ENCODE peak calls at places on chromosomes 6 and 20, in four cellular contexts. One of them, this sample, is unnamed. For H3K9me3, the result is how much of the 10 kb centered on the place peaks cover.

GRCh38 chr20:43940518-43941225 is 26.0 kb downstream of the TOX2 start:
- DNase-seq in tibial artery: no peak
- DNase-seq in CD4-positive, alpha-beta T cell: no peak
- DNase-seq in Panc1: no peak
- DNase-seq in this sample: no peak

GRCh38 chr6:37965964-37966676 is 146.6 kb downstream of the ZFAND3 start:
- DNase-seq in tibial artery: no peak
- DNase-seq in CD4-positive, alpha-beta T cell: no peak
- DNase-seq in Panc1: peak
- DNase-seq in this sample: no peak

GRCh38 chr6:146868671-146869209 is 270.0 kb downstream of the ADGB start:
- DNase-seq in tibial artery: no peak
- DNase-seq in CD4-positive, alpha-beta T cell: no peak
- DNase-seq in Panc1: no peak
- DNase-seq in this sample: no peak

GRCh38 chr20:46951840-46952497 is 57.3 kb downstream of the EYA2 start:
- DNase-seq in tibial artery: no peak
- DNase-seq in CD4-positive, alpha-beta T cell: no peak
- DNase-seq in Panc1: no peak
- DNase-seq in this sample: no peak

GRCh38 chr20:57240850-57241429 is 25.5 kb downstream of the BMP7 start:
- DNase-seq in tibial artery: no peak
- DNase-seq in CD4-positive, alpha-beta T cell: no peak
- DNase-seq in Panc1: no peak
- DNase-seq in this sample: no peak

GRCh38 chr6:35552285-35552917 is 39.7 kb upstream of the TULP1 start:
- DNase-seq in tibial artery: no peak
- DNase-seq in CD4-positive, alpha-beta T cell: peak
- DNase-seq in Panc1: peak
- DNase-seq in this sample: no peak

GRCh38 chr20:63942250-63943006 is 13.8 kb downstream of the UCKL1 start:
- DNase-seq in tibial artery: peak
- DNase-seq in CD4-positive, alpha-beta T cell: peak
- DNase-seq in Panc1: no peak
- DNase-seq in this sample: peak

GRCh38 chr6:11632231-11632630 is 94.7 kb downstream of the TMEM170B start:
- DNase-seq in tibial artery: no peak
- DNase-seq in CD4-positive, alpha-beta T cell: no peak
- DNase-seq in Panc1: no peak
- DNase-seq in this sample: no peak

GRCh38 chr6:95867205-95867604 is 148.6 kb upstream of the FUT9 start:
- DNase-seq in tibial artery: no peak
- DNase-seq in CD4-positive, alpha-beta T cell: no peak
- DNase-seq in Panc1: no peak
- DNase-seq in this sample: no peak

GRCh38 chr20:1375515-1375914 is 17.3 kb downstream of the FKBP1A start:
- DNase-seq in tibial artery: no peak
- DNase-seq in CD4-positive, alpha-beta T cell: no peak
- DNase-seq in Panc1: no peak
- DNase-seq in this sample: no peak

GRCh38 chr20:1376007-1376406 is 16.8 kb downstream of the FKBP1A start:
- DNase-seq in tibial artery: no peak
- DNase-seq in CD4-positive, alpha-beta T cell: no peak
- DNase-seq in Panc1: no peak
- DNase-seq in this sample: no peak

GRCh38 chr20:1376453-1377270 is 16.2 kb downstream of the FKBP1A start:
- DNase-seq in tibial artery: no peak
- DNase-seq in CD4-positive, alpha-beta T cell: no peak
- DNase-seq in Panc1: no peak
- DNase-seq in this sample: no peak

GRCh38 chr20:1377341-1377871 is 15.4 kb downstream of the FKBP1A start:
- DNase-seq in tibial artery: no peak
- DNase-seq in CD4-positive, alpha-beta T cell: no peak
- DNase-seq in Panc1: no peak
- DNase-seq in this sample: no peak

GRCh38 chr20:1377984-1378742 is 14.7 kb downstream of the FKBP1A start:
- DNase-seq in tibial artery: no peak
- DNase-seq in CD4-positive, alpha-beta T cell: no peak
- DNase-seq in Panc1: peak
- DNase-seq in this sample: no peak
- H3K27ac ChIP-seq in tibial artery: no peak
- H3K27ac ChIP-seq in CD4-positive, alpha-beta T cell: no peak
- H3K27ac ChIP-seq in Panc1: peak
- H3K27ac ChIP-seq in this sample: peak

DNA sequence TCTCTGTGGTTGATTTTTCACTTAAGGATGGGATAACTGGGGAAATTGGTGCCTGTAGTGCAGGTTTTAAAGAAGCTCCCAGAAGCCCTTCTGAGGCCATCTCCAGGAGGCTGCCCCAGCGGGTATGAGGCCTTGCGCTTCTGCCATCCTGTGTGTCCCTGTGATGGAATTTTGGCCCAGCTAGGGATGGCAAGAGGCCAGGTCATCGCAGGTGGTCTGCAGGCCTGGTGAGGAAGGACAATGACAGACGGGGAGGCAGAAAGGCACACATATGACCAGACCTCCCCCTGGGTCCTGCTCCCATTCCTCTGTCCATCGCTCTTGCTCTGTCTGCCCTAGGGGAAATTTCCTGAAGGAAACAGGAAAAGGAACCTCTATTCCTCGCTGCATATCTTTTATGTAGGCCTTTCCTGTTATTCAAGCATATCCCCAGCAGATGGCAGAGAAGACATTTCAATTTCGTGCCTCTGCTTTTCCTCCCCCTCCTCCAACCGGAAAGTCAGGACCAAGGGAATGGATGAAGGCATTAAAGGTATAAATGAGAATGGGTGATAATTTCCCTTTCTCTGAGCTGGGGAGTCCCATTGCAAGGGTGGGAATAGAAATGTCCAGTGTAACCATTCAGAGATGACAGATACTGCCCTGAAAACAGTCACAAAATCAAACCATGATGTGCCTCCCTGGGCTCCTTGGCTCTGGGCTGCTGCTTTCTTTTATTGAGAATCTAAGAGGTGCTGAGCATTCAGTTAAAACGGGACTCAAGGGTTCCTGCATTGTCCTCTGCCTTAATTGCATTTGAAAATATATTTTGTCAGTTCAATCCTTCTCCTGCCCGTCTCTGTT is 17.6 kb upstream of the HLA-F start:
- DNase-seq in tibial artery: no peak
- DNase-seq in CD4-positive, alpha-beta T cell: no peak
- DNase-seq in Panc1: no peak
- DNase-seq in this sample: no peak
- TF ChIP-seq CTCF in tibial artery: peak
- TF ChIP-seq CTCF in CD4-positive, alpha-beta T cell: peak
- TF ChIP-seq CTCF in Panc1: peak
- TF ChIP-seq CTCF in this sample: no peak

GRCh38 chr6:93713974-93714373 is 294.6 kb upstream of the EPHA7 start:
- DNase-seq in tibial artery: no peak
- DNase-seq in CD4-positive, alpha-beta T cell: no peak
- DNase-seq in Panc1: no peak
- DNase-seq in this sample: no peak
- H3K9me3 ChIP-seq in tibial artery: under half
- H3K9me3 ChIP-seq in CD4-positive, alpha-beta T cell: under half
- H3K9me3 ChIP-seq in Panc1: under half
- H3K9me3 ChIP-seq in this sample: under half

DNA sequence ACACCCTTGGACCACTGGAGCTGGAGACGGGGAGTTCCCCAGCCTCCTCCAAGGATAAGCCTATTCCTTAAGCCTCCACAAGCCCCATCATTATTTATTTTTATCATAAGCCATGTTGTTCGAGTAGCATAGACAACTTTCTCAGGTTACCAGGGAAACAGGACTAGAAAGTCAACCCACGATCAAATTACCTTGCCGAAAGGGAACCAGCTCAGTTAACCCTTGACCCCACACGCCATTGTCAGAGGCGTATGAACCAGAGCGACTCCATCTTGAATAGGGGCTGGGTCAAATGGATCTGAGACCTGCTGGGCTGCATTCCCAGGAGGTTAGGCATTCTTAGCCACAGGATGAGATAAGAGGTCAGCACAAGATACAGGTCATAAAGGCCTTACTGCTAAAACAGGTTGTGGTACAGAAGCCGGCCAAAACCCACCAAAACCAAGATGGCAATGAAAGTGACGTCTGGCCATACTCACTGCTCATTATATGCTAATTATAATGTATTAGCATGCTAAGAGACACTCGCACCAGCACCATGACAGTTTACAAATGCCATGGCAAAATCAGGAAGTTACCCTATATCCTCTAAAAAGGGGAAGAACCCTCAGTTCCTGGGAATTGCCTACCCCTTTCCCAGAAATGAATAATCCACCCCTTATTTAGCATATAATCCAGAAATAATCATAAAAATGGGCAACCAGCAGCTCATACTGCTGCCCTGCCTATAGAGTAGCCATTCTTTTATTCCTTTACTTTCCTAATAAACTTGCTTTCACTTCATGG is 22.4 kb downstream of the SYNJ2 start:
- DNase-seq in tibial artery: peak
- DNase-seq in CD4-positive, alpha-beta T cell: no peak
- DNase-seq in Panc1: no peak
- DNase-seq in this sample: no peak
- H3K27ac ChIP-seq in tibial artery: peak
- H3K27ac ChIP-seq in CD4-positive, alpha-beta T cell: no peak
- H3K27ac ChIP-seq in Panc1: peak
- H3K27ac ChIP-seq in this sample: peak

GRCh38 chr6:160990847-160991410 is 640 bp upstream of the MAP3K4 start:
- DNase-seq in tibial artery: no peak
- DNase-seq in CD4-positive, alpha-beta T cell: no peak
- DNase-seq in Panc1: no peak
- DNase-seq in this sample: no peak

GRCh38 chr6:160991411-160992322 is at the start of gene MAP3K4:
- DNase-seq in tibial artery: peak
- DNase-seq in CD4-positive, alpha-beta T cell: peak
- DNase-seq in Panc1: no peak
- DNase-seq in this sample: peak

GRCh38 chr6:160986831-160987230 is 4.7 kb upstream of the MAP3K4 start:
- DNase-seq in tibial artery: no peak
- DNase-seq in CD4-positive, alpha-beta T cell: no peak
- DNase-seq in Panc1: no peak
- DNase-seq in this sample: no peak

GRCh38 chr6:160992323-160993314 is 1.1 kb downstream of the MAP3K4 start:
- DNase-seq in tibial artery: no peak
- DNase-seq in CD4-positive, alpha-beta T cell: peak
- DNase-seq in Panc1: peak
- DNase-seq in this sample: no peak

GRCh38 chr6:160987265-160987664 is 4.3 kb upstream of the MAP3K4 start:
- DNase-seq in tibial artery: no peak
- DNase-seq in CD4-positive, alpha-beta T cell: no peak
- DNase-seq in Panc1: no peak
- DNase-seq in this sample: no peak
- TF ChIP-seq CTCF in tibial artery: no peak
- TF ChIP-seq CTCF in CD4-positive, alpha-beta T cell: no peak
- TF ChIP-seq CTCF in Panc1: no peak
- TF ChIP-seq CTCF in this sample: no peak